ENCODE peak calls at places on chromosomes 11 and 22, in five cellular contexts. W is PC-3, K is prostate gland, P is uterus, A is osteoblast. V is an unnamed sample.

GRCh38 chr11:68471360-68472340 is 11.1 kb downstream of the PPP6R3 start:
- DNase-seq in P (no peak), W (no peak), A (peak; percentile 96), K (no peak), V (no peak)

GRCh38 chr11:8035225-8035846 is 45.7 kb upstream of the TUB start:
- DNase-seq in P (peak; percentile 55), K (no peak), W (no peak), A (no peak), V (peak; percentile 18)

GRCh38 chr11:23123766-23124165 is 263.5 kb upstream of the CCDC179 start:
- DNase-seq in P (no peak), A (no peak), W (peak; percentile 56), K (no peak), V (no peak)

GRCh38 chr11:122852071-122852831 is 14.0 kb downstream of the CRTAM start:
- DNase-seq in A (peak; percentile 34), P (no peak), K (no peak), W (peak; percentile 43), V (no peak)

GRCh38 chr11:96329855-96330510 is 13.0 kb downstream of the MAML2 start:
- DNase-seq in P (no peak), K (no peak), A (no peak), W (no peak), V (no peak)

GRCh38 chr22:45551310-45552016 is 48.8 kb downstream of the FBLN1 start:
- DNase-seq in P (peak; percentile 55), W (no peak), K (no peak), A (peak; percentile 45), V (no peak)

GRCh38 chr11:70519117-70519516 is 120.8 kb downstream of the CTTN start:
- DNase-seq in A (peak; percentile 56), P (no peak), K (no peak), W (peak; percentile 25), V (no peak)

GRCh38 chr11:119752946-119753345 is 23.9 kb upstream of the NECTIN1 start:
- DNase-seq in A (peak; percentile 85), P (no peak), W (no peak), K (no peak), V (no peak)

GRCh38 chr11:6418199-6418957 is 516 bp downstream of the APBB1 start:
- DNase-seq in P (peak; percentile 40), W (no peak), K (no peak), A (no peak), V (no peak)

GRCh38 chr22:49728566-49729271 is 99.0 kb downstream of the BRD1 start:
- DNase-seq in W (no peak), A (no peak), K (no peak), P (no peak), V (no peak)

DNA sequence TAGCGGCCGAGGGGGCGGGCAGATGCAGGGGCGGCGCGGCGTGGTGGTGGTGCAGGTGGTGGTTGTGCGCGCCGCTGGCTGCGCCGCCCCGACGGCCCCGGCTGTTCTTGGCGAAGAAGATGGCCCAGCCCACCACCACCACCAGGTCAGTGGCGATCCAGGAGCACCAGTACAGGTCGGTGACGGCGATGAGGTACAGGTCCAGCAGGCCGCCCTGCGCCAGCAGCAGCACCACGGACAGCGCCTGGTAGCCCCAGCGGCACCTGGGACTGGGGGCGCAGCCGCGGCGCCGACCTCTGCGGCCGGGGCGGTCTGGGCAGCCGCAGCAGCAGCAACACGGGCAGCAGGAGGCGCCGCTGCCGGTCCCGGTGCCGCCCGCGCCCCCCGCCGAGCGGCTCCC is 879 bp downstream of the TMEM121B start:
- DNase-seq in W (no peak), K (peak; percentile 55), P (peak; percentile 33), A (peak; percentile 95), V (no peak)
- H3K4me1 ChIP-seq in W (no peaks in the 10 kb centered on the region), K (peaks cover 9% of the 10 kb centered on the region), P (peaks cover 14% of the 10 kb centered on the region), A (no peaks in the 10 kb centered on the region), V (peaks cover 3% of the 10 kb centered on the region)

GRCh38 chr11:47330002-47330911 is 22.2 kb downstream of the MYBPC3 start:
- DNase-seq in A (peak; percentile 85), P (no peak), K (no peak), W (no peak), V (no peak)
- TF ChIP-seq CTCF in A (no peak), P (no peak), K (no peak), W (no peak), V (no peak)

DNA sequence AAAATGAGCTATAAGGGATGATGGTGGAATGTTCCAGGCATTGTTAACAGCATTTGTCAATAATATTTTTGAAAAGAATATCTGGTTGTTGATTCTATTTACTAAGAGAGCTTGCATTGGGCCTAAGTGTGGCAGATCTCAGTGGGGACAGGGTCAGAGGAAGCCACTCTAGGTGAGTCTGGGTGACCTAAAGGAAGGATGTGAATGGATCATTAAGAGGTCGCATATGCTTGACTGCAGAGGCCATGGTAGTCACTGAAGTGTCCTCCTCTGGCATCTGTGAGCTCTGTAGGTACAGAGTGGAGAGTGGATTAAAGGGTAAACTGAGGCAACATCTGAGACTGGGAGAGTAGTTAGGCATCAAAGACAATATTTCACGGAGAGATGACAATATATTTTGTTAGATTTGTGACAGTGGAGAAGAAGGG is 37.9 kb upstream of the TOP3B start:
- DNase-seq in P (no peak), W (no peak), A (no peak), K (no peak), V (no peak)
- H3K4me1 ChIP-seq in P (no peaks in the 10 kb centered on the region), W (no peaks in the 10 kb centered on the region), A (no peaks in the 10 kb centered on the region), K (no peaks in the 10 kb centered on the region), V (no peaks in the 10 kb centered on the region)

DNA sequence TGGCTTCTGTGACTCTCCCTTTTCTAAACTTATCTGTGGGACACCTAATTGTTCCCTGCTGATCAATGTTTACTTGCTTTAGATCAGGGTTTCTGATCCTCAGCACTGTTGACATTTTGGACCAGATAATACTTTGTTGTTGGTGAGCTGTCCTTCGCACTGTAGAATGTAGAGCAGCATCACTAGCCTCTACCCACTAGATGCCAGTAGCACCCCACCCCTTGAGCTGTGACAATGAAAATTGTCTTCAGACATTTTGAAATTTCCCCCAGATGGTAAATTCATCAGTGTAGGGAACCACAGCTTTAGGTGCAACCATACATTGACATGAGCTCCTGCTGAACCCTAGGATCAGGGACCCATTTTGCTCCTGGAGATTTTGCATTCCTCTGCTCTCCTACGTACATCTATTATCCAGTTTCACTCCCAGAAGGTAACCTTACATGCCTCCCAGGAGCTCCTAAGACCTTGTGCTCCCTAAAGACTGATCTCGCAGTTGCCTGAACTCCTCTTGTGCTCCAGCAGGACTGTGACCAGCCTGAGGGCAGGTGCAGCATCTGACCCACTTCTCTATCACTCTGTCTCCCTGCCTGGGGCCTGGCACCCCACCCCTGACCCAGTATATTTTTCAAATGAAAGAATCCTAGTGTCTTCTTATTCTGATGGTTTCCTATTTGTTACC is 107.8 kb downstream of the FAR1 start:
- DNase-seq in P (no peak), A (no peak), W (peak; percentile 64), K (no peak), V (no peak)
- TF ChIP-seq CTCF in P (no peak), A (peak; percentile 32), W (peak; percentile 75), K (no peak), V (no peak)

DNA sequence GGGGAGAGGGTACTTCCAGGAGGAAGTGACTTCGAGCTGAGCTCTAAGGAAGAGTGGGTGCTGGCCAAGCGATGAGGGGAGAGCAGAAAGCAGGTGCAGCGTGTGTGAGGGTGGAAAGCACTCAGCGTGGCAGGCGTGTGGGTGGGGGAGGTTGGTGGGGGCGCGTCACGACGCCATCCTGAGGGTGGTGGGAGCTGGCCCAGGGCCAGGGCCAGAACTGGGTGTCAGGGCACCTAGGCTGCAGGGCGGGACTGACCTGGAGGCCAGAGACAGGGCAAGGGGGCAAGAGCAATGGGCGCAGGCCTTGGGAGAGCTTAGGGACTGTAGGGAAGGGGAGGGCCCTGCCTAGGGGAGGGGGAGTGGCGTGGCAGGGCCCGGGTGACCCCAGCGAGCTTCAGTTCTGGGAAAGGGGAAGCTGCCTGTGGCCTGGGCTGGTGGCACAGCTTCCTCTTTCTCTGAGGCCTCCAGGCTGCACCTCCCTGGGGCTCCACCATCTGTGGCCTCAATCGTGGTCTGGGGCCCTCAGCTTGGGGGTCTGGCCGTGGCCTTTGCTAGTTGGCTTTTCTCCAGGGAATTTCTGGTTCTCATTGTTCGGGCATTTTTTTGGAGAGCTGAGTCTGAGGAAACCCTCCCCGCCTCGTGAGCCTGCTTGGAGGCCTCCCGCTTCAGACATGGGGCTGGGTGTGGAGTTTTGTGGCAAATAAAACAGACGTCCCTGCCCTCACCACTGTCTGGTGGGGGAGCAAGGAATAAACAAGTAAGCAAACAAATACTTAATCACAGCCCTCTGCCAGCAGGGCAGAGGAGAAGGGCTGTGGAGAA is 8.9 kb downstream of the RELT start:
- DNase-seq in A (peak; percentile 60), P (no peak), K (no peak), W (no peak), V (peak; percentile 74)
- H3K4me1 ChIP-seq in A (peaks cover 8% of the 10 kb centered on the region), P (no peaks in the 10 kb centered on the region), K (no peaks in the 10 kb centered on the region), W (no peaks in the 10 kb centered on the region), V (peaks cover 24% of the 10 kb centered on the region)

GRCh38 chr11:36240746-36241295 is 48.4 kb downstream of the COMMD9 start:
- DNase-seq in P (no peak), W (no peak), K (no peak), A (no peak), V (no peak)

GRCh38 chr11:36241512-36241911 is 47.7 kb downstream of the COMMD9 start:
- DNase-seq in A (no peak), P (no peak), K (no peak), W (no peak), V (no peak)

GRCh38 chr11:36247493-36247892 is 41.7 kb downstream of the COMMD9 start:
- DNase-seq in W (no peak), A (no peak), K (no peak), P (no peak), V (no peak)

GRCh38 chr11:36240178-36240577 is 49.0 kb downstream of the COMMD9 start:
- DNase-seq in A (no peak), P (no peak), K (no peak), W (no peak), V (no peak)

GRCh38 chr11:36243641-36244040 is 45.6 kb downstream of the COMMD9 start:
- DNase-seq in W (no peak), P (no peak), K (no peak), A (no peak), V (no peak)
- TF ChIP-seq CTCF in W (no peak), P (no peak), K (no peak), A (no peak), V (no peak)

GRCh38 chr22:37566329-37566837 is 6.1 kb downstream of the CDC42EP1 start:
- DNase-seq in K (no peak), W (no peak), P (no peak), A (peak; percentile 53), V (no peak)

GRCh38 chr22:37563153-37564081 is 3.1 kb downstream of the CDC42EP1 start:
- DNase-seq in P (peak; percentile 91), A (peak; percentile 99), W (peak; percentile 92), K (peak; percentile 63), V (peak; percentile 85)

GRCh38 chr22:37562049-37562784 is 1.9 kb downstream of the CDC42EP1 start:
- DNase-seq in W (no peak), A (peak; percentile 75), P (peak; percentile 32), K (no peak), V (no peak)

GRCh38 chr22:37565830-37566229 is 5.5 kb downstream of the CDC42EP1 start:
- DNase-seq in A (peak; percentile 51), W (no peak), K (no peak), P (no peak), V (no peak)

DNA sequence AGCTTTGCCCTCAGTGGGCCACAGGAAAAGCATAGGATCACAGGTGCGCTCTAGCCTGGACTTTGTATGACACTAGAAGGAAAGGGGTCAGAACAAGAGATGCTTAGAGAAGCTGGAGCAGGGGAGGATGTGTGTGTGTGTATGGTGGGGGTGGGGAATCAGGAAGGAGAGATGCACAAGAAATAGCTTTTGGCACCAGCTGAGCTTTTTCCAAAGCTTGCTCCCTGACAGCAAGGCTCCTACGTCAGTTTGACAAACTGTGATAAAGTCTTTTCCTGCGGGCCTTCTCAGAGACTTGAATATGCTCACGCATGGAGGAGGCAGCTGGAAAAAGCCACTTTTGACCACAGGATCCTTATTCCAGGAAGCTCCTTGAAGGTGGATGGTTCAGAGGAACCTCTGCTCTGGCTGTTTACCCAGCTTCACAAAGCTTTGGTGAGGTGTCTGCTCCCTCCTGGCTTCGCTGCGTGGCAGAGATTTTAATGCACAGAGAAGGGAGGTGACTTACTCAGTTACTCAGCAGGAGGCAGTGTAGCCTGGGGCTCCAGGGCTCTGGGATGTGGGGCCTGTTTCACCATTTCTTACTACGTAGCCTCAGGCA is 3.9 kb downstream of the CDC42EP1 start:
- DNase-seq in A (peak; percentile 82), W (no peak), P (peak; percentile 30), K (no peak), V (no peak)
- H3K4me1 ChIP-seq in A (peaks cover 59% of the 10 kb centered on the region), W (peaks cover 50% of the 10 kb centered on the region), P (peaks cover 43% of the 10 kb centered on the region), K (peaks cover 14% of the 10 kb centered on the region), V (no peaks in the 10 kb centered on the region)